ENCODE peak calls at places on chromosomes 16 and 17, in nine cellular contexts. W, B, O, X, V, A, J, E and Z are unnamed samples.

GRCh38 chr17:80283116-80283852 is 22.6 kb downstream of the RNF213 start:
- DNase-seq in W (no peak), B (no peak), O (no peak), X (no peak), V (no peak), A (no peak), J (no peak), E (no peak), Z (no peak)

GRCh38 chr17:38598536-38598935 is 7.2 kb downstream of the SRCIN1 start:
- DNase-seq in W (peak), B (peak), O (peak), X (no peak), V (no peak), A (peak), J (no peak), E (peak), Z (no peak)

GRCh38 chr16:84175351-84176081 is 11.3 kb downstream of the TAF1C start:
- DNase-seq in W (peak), B (peak), O (peak), X (peak), V (peak), A (peak), J (peak), E (peak), Z (no peak)

GRCh38 chr17:71068351-71068750 is 899.0 kb downstream of the KCNJ2 start:
- DNase-seq in W (no peak), B (peak), O (no peak), X (no peak), V (no peak), A (no peak), J (no peak), E (no peak), Z (no peak)

GRCh38 chr16:28936784-28937155 is 5.0 kb downstream of the CD19 start:
- DNase-seq in W (no peak), B (no peak), O (no peak), X (no peak), V (no peak), A (no peak), J (no peak), E (no peak), Z (no peak)

GRCh38 chr17:54933921-54934320 is 33.3 kb downstream of the TOM1L1 start:
- DNase-seq in W (no peak), B (no peak), O (no peak), X (no peak), V (no peak), A (no peak), J (no peak), E (no peak), Z (no peak)

GRCh38 chr16:20884240-20884556 is 16.0 kb downstream of the DCUN1D3 start:
- DNase-seq in W (peak), B (peak), O (no peak), X (no peak), V (no peak), A (no peak), J (no peak), E (no peak), Z (no peak)

GRCh38 chr16:8621572-8622314 is at the start of gene METTL22:
- DNase-seq in W (peak), B (peak), O (peak), X (peak), V (peak), A (peak), J (peak), E (peak), Z (peak)

GRCh38 chr17:50462446-50462845 is 6.2 kb downstream of the CHAD start:
- DNase-seq in W (no peak), B (no peak), O (no peak), X (no peak), V (no peak), A (no peak), J (no peak), E (no peak), Z (no peak)

GRCh38 chr17:64448665-64449512 is at the start of gene MILR1:
- DNase-seq in W (no peak), B (peak), O (peak), X (no peak), V (no peak), A (peak), J (no peak), E (no peak), Z (peak)

GRCh38 chr16:760498-761343 is at the start of gene MSLN:
- DNase-seq in W (peak), B (no peak), O (no peak), X (no peak), V (no peak), A (peak), J (no peak), E (no peak), Z (no peak)

GRCh38 chr16:48892884-48893283 is 282.9 kb upstream of the N4BP1 start:
- DNase-seq in W (no peak), B (no peak), O (no peak), X (no peak), V (no peak), A (no peak), J (no peak), E (no peak), Z (no peak)

GRCh38 chr17:43327421-43327820 is 71.4 kb upstream of the ARL4D start:
- DNase-seq in W (no peak), B (peak), O (no peak), X (no peak), V (no peak), A (no peak), J (no peak), E (no peak), Z (no peak)

GRCh38 chr17:81534157-81535006 is 6.2 kb downstream of the FSCN2 start:
- DNase-seq in W (no peak), B (no peak), O (no peak), X (no peak), V (no peak), A (no peak), J (no peak), E (no peak), Z (no peak)

GRCh38 chr17:69870091-69870530 is 204.9 kb upstream of the KCNJ16 start:
- DNase-seq in W (no peak), B (no peak), O (no peak), X (no peak), V (no peak), A (peak), J (no peak), E (no peak), Z (no peak)

GRCh38 chr16:3578610-3579551 is 1.7 kb upstream of the NLRC3 start:
- DNase-seq in W (no peak), B (no peak), O (no peak), X (no peak), V (peak), A (no peak), J (no peak), E (no peak), Z (no peak)

GRCh38 chr17:12034538-12034937 is 13.9 kb downstream of the MAP2K4 start:
- DNase-seq in W (no peak), B (no peak), O (no peak), X (no peak), V (no peak), A (no peak), J (no peak), E (no peak), Z (no peak)

GRCh38 chr17:61203765-61204164 is 195.9 kb upstream of the TBX2 start:
- DNase-seq in W (no peak), B (peak), O (no peak), X (no peak), V (no peak), A (no peak), J (no peak), E (no peak), Z (no peak)

GRCh38 chr17:79043931-79044320 is 20.0 kb downstream of the C1QTNF1 start:
- DNase-seq in W (no peak), B (no peak), O (no peak), X (no peak), V (no peak), A (no peak), J (no peak), E (no peak), Z (no peak)

GRCh38 chr16:50585331-50585776 is 37.2 kb downstream of the NKD1 start:
- DNase-seq in W (no peak), B (peak), O (peak), X (peak), V (no peak), A (no peak), J (no peak), E (no peak), Z (peak)

GRCh38 chr17:16304832-16305231 is 48.4 kb downstream of the CENPV start:
- DNase-seq in W (peak), B (peak), O (no peak), X (no peak), V (no peak), A (no peak), J (no peak), E (peak), Z (no peak)

GRCh38 chr17:20264996-20265395 is 202.3 kb downstream of the LGALS9B start:
- DNase-seq in W (no peak), B (no peak), O (no peak), X (no peak), V (no peak), A (no peak), J (no peak), E (no peak), Z (no peak)
- H3K27ac ChIP-seq in W (no peak), B (no peak), O (no peak), X (no peak), V (no peak), A (no peak), J (no peak), E (no peak), Z (no peak)

DNA sequence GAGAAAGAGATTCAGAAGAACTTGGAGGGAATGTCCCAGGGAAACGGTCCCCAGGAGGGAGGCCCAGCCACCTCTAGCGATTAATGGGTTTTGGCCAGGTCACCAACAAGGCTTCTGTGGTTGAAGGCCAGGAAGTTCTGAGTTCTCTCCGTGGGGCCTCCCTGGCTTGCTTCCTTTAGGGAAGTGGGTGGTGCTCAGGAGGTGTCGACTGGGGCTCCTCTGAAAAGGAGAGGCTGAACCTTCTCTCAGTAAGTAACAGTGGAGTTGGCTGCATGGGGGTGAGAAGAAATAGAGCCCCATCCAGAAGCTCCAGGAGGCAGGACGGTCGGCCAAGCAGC is 77.1 kb upstream of the GSE1 start:
- DNase-seq in W (no peak), B (no peak), O (no peak), X (no peak), V (no peak), A (no peak), J (no peak), E (no peak), Z (no peak)
- H3K27ac ChIP-seq in W (peak), B (no peak), O (no peak), X (peak), V (no peak), A (no peak), J (no peak), E (no peak), Z (no peak)

GRCh38 chr17:6574689-6575595 is 18.6 kb upstream of the PITPNM3 start:
- DNase-seq in W (no peak), B (peak), O (no peak), X (no peak), V (peak), A (peak), J (no peak), E (no peak), Z (no peak)
- H3K27ac ChIP-seq in W (no peak), B (peak), O (no peak), X (peak), V (no peak), A (no peak), J (no peak), E (no peak), Z (no peak)

GRCh38 chr17:8709006-8709405 is 35.6 kb downstream of the CCDC42 start:
- DNase-seq in W (no peak), B (no peak), O (no peak), X (no peak), V (no peak), A (no peak), J (no peak), E (peak), Z (no peak)
- H3K27ac ChIP-seq in W (no peak), B (no peak), O (no peak), X (no peak), V (no peak), A (no peak), J (no peak), E (no peak), Z (peak)